ENCODE peak calls at places on chromosomes 16 and 17, in seven cellular contexts. One of them, this sample, is unnamed.

GRCh38 chr17:39246274-39246673 is 20.5 kb upstream of the STAC2 start:
- DNase-seq in GDM1: no peak
- DNase-seq in A549: no peak
- DNase-seq in NB4: no peak
- DNase-seq in neuronal stem cell: no peak
- DNase-seq in activated naive CD8-positive, alpha-beta T cell treated with anti-CD3 and anti-CD28 coated beads, Interleukin-2, amount 50 U/mL, for 16 hours: no peak
- DNase-seq in lower leg skin: peak
- DNase-seq in this sample: no peak

GRCh38 chr16:2186064-2186463 is 10.3 kb downstream of the CASKIN1 start:
- DNase-seq in GDM1: no peak
- DNase-seq in A549: no peak
- DNase-seq in NB4: no peak
- DNase-seq in neuronal stem cell: no peak
- DNase-seq in activated naive CD8-positive, alpha-beta T cell treated with anti-CD3 and anti-CD28 coated beads, Interleukin-2, amount 50 U/mL, for 16 hours: no peak
- DNase-seq in lower leg skin: no peak
- DNase-seq in this sample: no peak

GRCh38 chr17:12231027-12231682 is 210.5 kb downstream of the MAP2K4 start:
- DNase-seq in GDM1: no peak
- DNase-seq in A549: peak
- DNase-seq in NB4: no peak
- DNase-seq in neuronal stem cell: no peak
- DNase-seq in activated naive CD8-positive, alpha-beta T cell treated with anti-CD3 and anti-CD28 coated beads, Interleukin-2, amount 50 U/mL, for 16 hours: no peak
- DNase-seq in lower leg skin: no peak
- DNase-seq in this sample: no peak

GRCh38 chr17:15432807-15433547 is 34.4 kb downstream of the CDRT4 start:
- DNase-seq in GDM1: no peak
- DNase-seq in A549: no peak
- DNase-seq in NB4: no peak
- DNase-seq in neuronal stem cell: no peak
- DNase-seq in activated naive CD8-positive, alpha-beta T cell treated with anti-CD3 and anti-CD28 coated beads, Interleukin-2, amount 50 U/mL, for 16 hours: no peak
- DNase-seq in lower leg skin: peak
- DNase-seq in this sample: no peak

GRCh38 chr17:28398280-28398981 is 7.6 kb downstream of the SLC46A1 start:
- DNase-seq in GDM1: no peak
- DNase-seq in A549: no peak
- DNase-seq in NB4: peak
- DNase-seq in neuronal stem cell: no peak
- DNase-seq in activated naive CD8-positive, alpha-beta T cell treated with anti-CD3 and anti-CD28 coated beads, Interleukin-2, amount 50 U/mL, for 16 hours: no peak
- DNase-seq in lower leg skin: no peak
- DNase-seq in this sample: no peak

GRCh38 chr17:7352910-7353635 is 1.1 kb downstream of the KCTD11 start:
- DNase-seq in GDM1: no peak
- DNase-seq in A549: no peak
- DNase-seq in NB4: no peak
- DNase-seq in neuronal stem cell: no peak
- DNase-seq in activated naive CD8-positive, alpha-beta T cell treated with anti-CD3 and anti-CD28 coated beads, Interleukin-2, amount 50 U/mL, for 16 hours: no peak
- DNase-seq in lower leg skin: no peak
- DNase-seq in this sample: no peak

GRCh38 chr17:45234641-45235040 is 13.0 kb downstream of the FMNL1 start:
- DNase-seq in GDM1: peak
- DNase-seq in A549: peak
- DNase-seq in NB4: peak
- DNase-seq in neuronal stem cell: no peak
- DNase-seq in activated naive CD8-positive, alpha-beta T cell treated with anti-CD3 and anti-CD28 coated beads, Interleukin-2, amount 50 U/mL, for 16 hours: no peak
- DNase-seq in lower leg skin: no peak
- DNase-seq in this sample: peak

GRCh38 chr17:10754109-10754508 is 24.3 kb upstream of the TMEM220 start:
- DNase-seq in GDM1: no peak
- DNase-seq in A549: peak
- DNase-seq in NB4: peak
- DNase-seq in neuronal stem cell: no peak
- DNase-seq in activated naive CD8-positive, alpha-beta T cell treated with anti-CD3 and anti-CD28 coated beads, Interleukin-2, amount 50 U/mL, for 16 hours: no peak
- DNase-seq in lower leg skin: no peak
- DNase-seq in this sample: no peak

GRCh38 chr17:63601439-63602371 is 1.0 kb downstream of the TACO1 start:
- DNase-seq in GDM1: no peak
- DNase-seq in A549: peak
- DNase-seq in NB4: peak
- DNase-seq in neuronal stem cell: no peak
- DNase-seq in activated naive CD8-positive, alpha-beta T cell treated with anti-CD3 and anti-CD28 coated beads, Interleukin-2, amount 50 U/mL, for 16 hours: no peak
- DNase-seq in lower leg skin: no peak
- DNase-seq in this sample: no peak

GRCh38 chr16:71610936-71611871 is 14.8 kb upstream of the MARVELD3 start:
- DNase-seq in GDM1: peak
- DNase-seq in A549: peak
- DNase-seq in NB4: peak
- DNase-seq in neuronal stem cell: peak
- DNase-seq in activated naive CD8-positive, alpha-beta T cell treated with anti-CD3 and anti-CD28 coated beads, Interleukin-2, amount 50 U/mL, for 16 hours: peak
- DNase-seq in lower leg skin: peak
- DNase-seq in this sample: no peak

GRCh38 chr17:82031303-82031884 is at the start of gene RAC3:
- DNase-seq in GDM1: peak
- DNase-seq in A549: no peak
- DNase-seq in NB4: peak
- DNase-seq in neuronal stem cell: peak
- DNase-seq in activated naive CD8-positive, alpha-beta T cell treated with anti-CD3 and anti-CD28 coated beads, Interleukin-2, amount 50 U/mL, for 16 hours: no peak
- DNase-seq in lower leg skin: no peak
- DNase-seq in this sample: no peak

GRCh38 chr16:73711441-73712080 is 585.1 kb upstream of the PSMD7 start:
- DNase-seq in GDM1: no peak
- DNase-seq in A549: no peak
- DNase-seq in NB4: no peak
- DNase-seq in neuronal stem cell: no peak
- DNase-seq in activated naive CD8-positive, alpha-beta T cell treated with anti-CD3 and anti-CD28 coated beads, Interleukin-2, amount 50 U/mL, for 16 hours: no peak
- DNase-seq in lower leg skin: no peak
- DNase-seq in this sample: no peak

GRCh38 chr17:36566081-36566480 is 21.4 kb downstream of the GGNBP2 start:
- DNase-seq in GDM1: no peak
- DNase-seq in A549: no peak
- DNase-seq in NB4: no peak
- DNase-seq in neuronal stem cell: no peak
- DNase-seq in activated naive CD8-positive, alpha-beta T cell treated with anti-CD3 and anti-CD28 coated beads, Interleukin-2, amount 50 U/mL, for 16 hours: no peak
- DNase-seq in lower leg skin: no peak
- DNase-seq in this sample: no peak

GRCh38 chr17:19247423-19247822 is 10.3 kb downstream of the EPN2 start:
- DNase-seq in GDM1: no peak
- DNase-seq in A549: no peak
- DNase-seq in NB4: no peak
- DNase-seq in neuronal stem cell: no peak
- DNase-seq in activated naive CD8-positive, alpha-beta T cell treated with anti-CD3 and anti-CD28 coated beads, Interleukin-2, amount 50 U/mL, for 16 hours: no peak
- DNase-seq in lower leg skin: no peak
- DNase-seq in this sample: peak

GRCh38 chr17:31458829-31459228 is 67.4 kb downstream of the RAB11FIP4 start:
- DNase-seq in GDM1: no peak
- DNase-seq in A549: no peak
- DNase-seq in NB4: no peak
- DNase-seq in neuronal stem cell: no peak
- DNase-seq in activated naive CD8-positive, alpha-beta T cell treated with anti-CD3 and anti-CD28 coated beads, Interleukin-2, amount 50 U/mL, for 16 hours: no peak
- DNase-seq in lower leg skin: no peak
- DNase-seq in this sample: no peak

GRCh38 chr16:67040906-67041305 is 12.0 kb downstream of the CBFB start:
- DNase-seq in GDM1: no peak
- DNase-seq in A549: no peak
- DNase-seq in NB4: no peak
- DNase-seq in neuronal stem cell: no peak
- DNase-seq in activated naive CD8-positive, alpha-beta T cell treated with anti-CD3 and anti-CD28 coated beads, Interleukin-2, amount 50 U/mL, for 16 hours: no peak
- DNase-seq in lower leg skin: no peak
- DNase-seq in this sample: no peak

GRCh38 chr17:41308251-41308917 is 725 bp downstream of the KRTAP16-1 start:
- DNase-seq in GDM1: peak
- DNase-seq in A549: no peak
- DNase-seq in NB4: peak
- DNase-seq in neuronal stem cell: no peak
- DNase-seq in activated naive CD8-positive, alpha-beta T cell treated with anti-CD3 and anti-CD28 coated beads, Interleukin-2, amount 50 U/mL, for 16 hours: no peak
- DNase-seq in lower leg skin: no peak
- DNase-seq in this sample: no peak

GRCh38 chr17:47700471-47701449 is 6.8 kb downstream of the TBKBP1 start:
- DNase-seq in GDM1: no peak
- DNase-seq in A549: no peak
- DNase-seq in NB4: no peak
- DNase-seq in neuronal stem cell: no peak
- DNase-seq in activated naive CD8-positive, alpha-beta T cell treated with anti-CD3 and anti-CD28 coated beads, Interleukin-2, amount 50 U/mL, for 16 hours: no peak
- DNase-seq in lower leg skin: no peak
- DNase-seq in this sample: peak

GRCh38 chr16:88943741-88944140 is 33.3 kb downstream of the CBFA2T3 start:
- DNase-seq in GDM1: no peak
- DNase-seq in A549: no peak
- DNase-seq in NB4: no peak
- DNase-seq in neuronal stem cell: no peak
- DNase-seq in activated naive CD8-positive, alpha-beta T cell treated with anti-CD3 and anti-CD28 coated beads, Interleukin-2, amount 50 U/mL, for 16 hours: no peak
- DNase-seq in lower leg skin: no peak
- DNase-seq in this sample: no peak

GRCh38 chr17:35913611-35914010 is 17.0 kb downstream of the RDM1 start:
- DNase-seq in GDM1: no peak
- DNase-seq in A549: no peak
- DNase-seq in NB4: no peak
- DNase-seq in neuronal stem cell: no peak
- DNase-seq in activated naive CD8-positive, alpha-beta T cell treated with anti-CD3 and anti-CD28 coated beads, Interleukin-2, amount 50 U/mL, for 16 hours: no peak
- DNase-seq in lower leg skin: no peak
- DNase-seq in this sample: no peak

GRCh38 chr16:10309271-10309932 is 76.5 kb upstream of the ATF7IP2 start:
- DNase-seq in GDM1: no peak
- DNase-seq in A549: no peak
- DNase-seq in NB4: no peak
- DNase-seq in neuronal stem cell: no peak
- DNase-seq in activated naive CD8-positive, alpha-beta T cell treated with anti-CD3 and anti-CD28 coated beads, Interleukin-2, amount 50 U/mL, for 16 hours: no peak
- DNase-seq in lower leg skin: peak
- DNase-seq in this sample: no peak

GRCh38 chr16:8768701-8769100 is 28.7 kb downstream of the TMEM186 start:
- DNase-seq in GDM1: no peak
- DNase-seq in A549: no peak
- DNase-seq in NB4: no peak
- DNase-seq in neuronal stem cell: peak
- DNase-seq in activated naive CD8-positive, alpha-beta T cell treated with anti-CD3 and anti-CD28 coated beads, Interleukin-2, amount 50 U/mL, for 16 hours: no peak
- DNase-seq in lower leg skin: no peak
- DNase-seq in this sample: no peak

GRCh38 chr17:49565948-49566491 is 9.7 kb upstream of the NXPH3 start:
- DNase-seq in GDM1: no peak
- DNase-seq in A549: no peak
- DNase-seq in NB4: no peak
- DNase-seq in neuronal stem cell: no peak
- DNase-seq in activated naive CD8-positive, alpha-beta T cell treated with anti-CD3 and anti-CD28 coated beads, Interleukin-2, amount 50 U/mL, for 16 hours: no peak
- DNase-seq in lower leg skin: no peak
- DNase-seq in this sample: peak

GRCh38 chr16:88806491-88807111 is 3.0 kb downstream of the CDT1 start:
- DNase-seq in GDM1: no peak
- DNase-seq in A549: no peak
- DNase-seq in NB4: peak
- DNase-seq in neuronal stem cell: no peak
- DNase-seq in activated naive CD8-positive, alpha-beta T cell treated with anti-CD3 and anti-CD28 coated beads, Interleukin-2, amount 50 U/mL, for 16 hours: no peak
- DNase-seq in lower leg skin: no peak
- DNase-seq in this sample: peak

GRCh38 chr16:65731840-65732239 is 610.0 kb upstream of the CDH11 start:
- DNase-seq in GDM1: no peak
- DNase-seq in A549: no peak
- DNase-seq in NB4: no peak
- DNase-seq in neuronal stem cell: no peak
- DNase-seq in activated naive CD8-positive, alpha-beta T cell treated with anti-CD3 and anti-CD28 coated beads, Interleukin-2, amount 50 U/mL, for 16 hours: no peak
- DNase-seq in lower leg skin: no peak
- DNase-seq in this sample: no peak

GRCh38 chr16:7097537-7097936 is 235.1 kb upstream of the RBFOX1 start:
- DNase-seq in GDM1: no peak
- DNase-seq in A549: no peak
- DNase-seq in NB4: no peak
- DNase-seq in neuronal stem cell: no peak
- DNase-seq in activated naive CD8-positive, alpha-beta T cell treated with anti-CD3 and anti-CD28 coated beads, Interleukin-2, amount 50 U/mL, for 16 hours: no peak
- DNase-seq in lower leg skin: no peak
- DNase-seq in this sample: no peak

GRCh38 chr17:17723354-17724261 is 42.4 kb downstream of the RAI1 start:
- DNase-seq in GDM1: peak
- DNase-seq in A549: no peak
- DNase-seq in NB4: peak
- DNase-seq in neuronal stem cell: no peak
- DNase-seq in activated naive CD8-positive, alpha-beta T cell treated with anti-CD3 and anti-CD28 coated beads, Interleukin-2, amount 50 U/mL, for 16 hours: no peak
- DNase-seq in lower leg skin: no peak
- DNase-seq in this sample: no peak

GRCh38 chr17:44760474-44761308 is 1.9 kb downstream of the ADAM11 start:
- DNase-seq in GDM1: no peak
- DNase-seq in A549: no peak
- DNase-seq in NB4: no peak
- DNase-seq in neuronal stem cell: no peak
- DNase-seq in activated naive CD8-positive, alpha-beta T cell treated with anti-CD3 and anti-CD28 coated beads, Interleukin-2, amount 50 U/mL, for 16 hours: no peak
- DNase-seq in lower leg skin: no peak
- DNase-seq in this sample: no peak

GRCh38 chr17:19897901-19898300 is 30.2 kb upstream of the ULK2 start:
- DNase-seq in GDM1: no peak
- DNase-seq in A549: peak
- DNase-seq in NB4: no peak
- DNase-seq in neuronal stem cell: no peak
- DNase-seq in activated naive CD8-positive, alpha-beta T cell treated with anti-CD3 and anti-CD28 coated beads, Interleukin-2, amount 50 U/mL, for 16 hours: no peak
- DNase-seq in lower leg skin: peak
- DNase-seq in this sample: no peak

GRCh38 chr17:43902190-43902589 is 5.1 kb downstream of the MPP2 start:
- DNase-seq in GDM1: no peak
- DNase-seq in A549: no peak
- DNase-seq in NB4: no peak
- DNase-seq in neuronal stem cell: no peak
- DNase-seq in activated naive CD8-positive, alpha-beta T cell treated with anti-CD3 and anti-CD28 coated beads, Interleukin-2, amount 50 U/mL, for 16 hours: no peak
- DNase-seq in lower leg skin: no peak
- DNase-seq in this sample: no peak

GRCh38 chr17:9959377-9959981 is 54.4 kb upstream of the RCVRN start:
- DNase-seq in GDM1: no peak
- DNase-seq in A549: peak
- DNase-seq in NB4: peak
- DNase-seq in neuronal stem cell: peak
- DNase-seq in activated naive CD8-positive, alpha-beta T cell treated with anti-CD3 and anti-CD28 coated beads, Interleukin-2, amount 50 U/mL, for 16 hours: no peak
- DNase-seq in lower leg skin: no peak
- DNase-seq in this sample: no peak

GRCh38 chr17:2203818-2204217 is 99.8 kb downstream of the SMG6 start:
- DNase-seq in GDM1: no peak
- DNase-seq in A549: no peak
- DNase-seq in NB4: no peak
- DNase-seq in neuronal stem cell: no peak
- DNase-seq in activated naive CD8-positive, alpha-beta T cell treated with anti-CD3 and anti-CD28 coated beads, Interleukin-2, amount 50 U/mL, for 16 hours: no peak
- DNase-seq in lower leg skin: no peak
- DNase-seq in this sample: no peak

GRCh38 chr17:76272541-76273434 is 7.6 kb downstream of the UBALD2 start:
- DNase-seq in GDM1: no peak
- DNase-seq in A549: no peak
- DNase-seq in NB4: no peak
- DNase-seq in neuronal stem cell: no peak
- DNase-seq in activated naive CD8-positive, alpha-beta T cell treated with anti-CD3 and anti-CD28 coated beads, Interleukin-2, amount 50 U/mL, for 16 hours: peak
- DNase-seq in lower leg skin: peak
- DNase-seq in this sample: no peak

GRCh38 chr16:56970934-56971767 is 9.4 kb downstream of the CETP start:
- DNase-seq in GDM1: no peak
- DNase-seq in A549: no peak
- DNase-seq in NB4: peak
- DNase-seq in neuronal stem cell: no peak
- DNase-seq in activated naive CD8-positive, alpha-beta T cell treated with anti-CD3 and anti-CD28 coated beads, Interleukin-2, amount 50 U/mL, for 16 hours: no peak
- DNase-seq in lower leg skin: no peak
- DNase-seq in this sample: no peak

GRCh38 chr17:76883744-76884525 is 15.7 kb downstream of the MGAT5B start:
- DNase-seq in GDM1: no peak
- DNase-seq in A549: no peak
- DNase-seq in NB4: no peak
- DNase-seq in neuronal stem cell: no peak
- DNase-seq in activated naive CD8-positive, alpha-beta T cell treated with anti-CD3 and anti-CD28 coated beads, Interleukin-2, amount 50 U/mL, for 16 hours: no peak
- DNase-seq in lower leg skin: no peak
- DNase-seq in this sample: no peak

GRCh38 chr17:12996941-12997340 is 20.9 kb downstream of the ELAC2 start:
- DNase-seq in GDM1: no peak
- DNase-seq in A549: no peak
- DNase-seq in NB4: no peak
- DNase-seq in neuronal stem cell: no peak
- DNase-seq in activated naive CD8-positive, alpha-beta T cell treated with anti-CD3 and anti-CD28 coated beads, Interleukin-2, amount 50 U/mL, for 16 hours: no peak
- DNase-seq in lower leg skin: no peak
- DNase-seq in this sample: peak